ENCODE peak calls at places on chromosomes 11 and 22, in seven cellular contexts. W, G, H, R, D, Z and O are unnamed samples.

GRCh38 chr11:81444306-81444705 is 1289.4 kb downstream of the FAM181B start:
- DNase-seq in Z (peak), R (no peak), W (no peak), G (no peak), H (no peak), D (no peak), O (no peak)

GRCh38 chr11:71332046-71332445 is 79.7 kb upstream of the SHANK2 start:
- DNase-seq in R (no peak), Z (no peak), W (no peak), G (no peak), D (no peak), H (no peak), O (no peak)

GRCh38 chr11:18416459-18416858 is 4.3 kb downstream of the LDHC start:
- DNase-seq in D (no peak), H (no peak), W (no peak), G (no peak), R (no peak), Z (no peak), O (no peak)

GRCh38 chr22:19448739-19449421 is 1.4 kb upstream of the C22orf39 start:
- DNase-seq in H (no peak), G (no peak), D (no peak), W (no peak), Z (peak), R (no peak), O (no peak)

GRCh38 chr11:80593981-80594380 is 1153.2 kb upstream of the TENM4 start:
- DNase-seq in G (no peak), R (peak), W (no peak), H (no peak), D (no peak), Z (no peak), O (peak)

GRCh38 chr11:36365937-36366336 is 69.8 kb downstream of the PRR5L start:
- DNase-seq in Z (no peak), R (no peak), W (no peak), D (no peak), G (no peak), H (no peak), O (no peak)

GRCh38 chr22:41397143-41397811 is 15.5 kb downstream of the TEF start:
- DNase-seq in R (no peak), H (no peak), W (no peak), G (no peak), Z (no peak), D (no peak), O (no peak)

GRCh38 chr11:97414801-97415200 is 1025.0 kb downstream of the JRKL start:
- DNase-seq in D (no peak), G (no peak), H (no peak), Z (no peak), R (no peak), W (no peak), O (peak)

GRCh38 chr11:20355221-20356219 is 8.0 kb upstream of the HTATIP2 start:
- DNase-seq in D (no peak), G (no peak), R (peak), Z (peak), W (no peak), H (no peak), O (no peak)

GRCh38 chr11:115119136-115119535 is 385.1 kb downstream of the CADM1 start:
- DNase-seq in G (no peak), W (no peak), H (no peak), D (no peak), R (no peak), Z (no peak), O (no peak)

GRCh38 chr11:60922906-60923305 is 1.4 kb upstream of the TMEM132A start:
- DNase-seq in G (no peak), D (no peak), W (no peak), R (no peak), Z (no peak), H (no peak), O (no peak)

GRCh38 chr11:66126808-66127555 is 56.9 kb downstream of the PACS1 start:
- DNase-seq in Z (peak), H (peak), W (peak), R (peak), G (peak), D (peak), O (no peak)

GRCh38 chr11:69220581-69221051 is 64.9 kb downstream of the SMIM38 start:
- DNase-seq in D (no peak), Z (no peak), H (no peak), G (no peak), W (no peak), R (peak), O (no peak)

GRCh38 chr11:61714316-61714715 is 34.1 kb downstream of the DAGLA start:
- DNase-seq in Z (no peak), D (no peak), H (no peak), W (no peak), G (no peak), R (no peak), O (no peak)

GRCh38 chr11:111969344-111969743 is 32.2 kb downstream of the DIXDC1 start:
- DNase-seq in G (no peak), W (no peak), H (no peak), D (no peak), R (no peak), Z (no peak), O (no peak)

GRCh38 chr22:36913431-36914382 is at the start of gene CSF2RB:
- DNase-seq in R (no peak), H (no peak), W (no peak), G (no peak), Z (peak), D (peak), O (no peak)

GRCh38 chr22:27349456-27349855 is 452.1 kb downstream of the MN1 start:
- DNase-seq in R (no peak), G (no peak), H (no peak), W (no peak), Z (no peak), D (no peak), O (no peak)

GRCh38 chr11:9139628-9140357 is 48.4 kb upstream of the SCUBE2 start:
- DNase-seq in W (no peak), D (no peak), H (no peak), R (no peak), Z (no peak), G (no peak), O (no peak)

GRCh38 chr11:70503201-70503877 is 105.0 kb downstream of the CTTN start:
- DNase-seq in D (no peak), W (no peak), G (no peak), H (no peak), R (no peak), Z (no peak), O (no peak)

GRCh38 chr11:26860411-26860810 is 133.5 kb upstream of the FIBIN start:
- DNase-seq in H (no peak), Z (no peak), G (no peak), W (no peak), R (peak), D (no peak), O (no peak)

GRCh38 chr22:41702763-41703162 is 3.5 kb downstream of the MEI1 start:
- DNase-seq in G (no peak), D (no peak), Z (no peak), W (no peak), R (no peak), H (no peak), O (no peak)

GRCh38 chr11:72307439-72307838 is 63.5 kb upstream of the PHOX2A start:
- DNase-seq in H (no peak), G (no peak), R (no peak), W (no peak), D (no peak), Z (no peak), O (no peak)

GRCh38 chr11:12508151-12508740 is 130.9 kb downstream of the PARVA start:
- DNase-seq in H (no peak), Z (no peak), R (peak), D (peak), G (peak), W (no peak), O (peak)

GRCh38 chr22:32528316-32528715 is 53.7 kb downstream of the FBXO7 start:
- DNase-seq in R (no peak), G (no peak), W (no peak), D (no peak), Z (no peak), H (no peak), O (no peak)

GRCh38 chr11:128424271-128424709 is 163.1 kb downstream of the ETS1 start:
- DNase-seq in H (no peak), D (peak), Z (no peak), R (no peak), G (no peak), W (no peak), O (no peak)

GRCh38 chr11:20042025-20042639 is 118.1 kb downstream of the DBX1 start:
- DNase-seq in W (no peak), R (no peak), H (no peak), G (no peak), D (no peak), Z (no peak), O (no peak)

GRCh38 chr11:64566042-64566914 is 24.7 kb upstream of the SLC22A12 start:
- DNase-seq in R (peak), H (peak), Z (peak), D (no peak), W (no peak), G (peak), O (peak)

GRCh38 chr11:68038718-68039525 is at the start of gene TCIRG1:
- DNase-seq in R (peak), G (no peak), H (no peak), D (peak), Z (peak), W (peak), O (no peak)

GRCh38 chr11:35292290-35292689 is 127.1 kb downstream of the SLC1A2 start:
- DNase-seq in R (no peak), Z (no peak), W (no peak), G (no peak), D (no peak), H (no peak), O (no peak)

GRCh38 chr11:76891285-76891684 is 30.6 kb downstream of the ACER3 start:
- DNase-seq in H (no peak), Z (no peak), W (no peak), G (no peak), D (no peak), R (no peak), O (no peak)

GRCh38 chr11:75330279-75330678 is 21.2 kb downstream of the ARRB1 start:
- DNase-seq in G (no peak), Z (no peak), D (no peak), H (no peak), W (no peak), R (no peak), O (no peak)

GRCh38 chr11:47271961-47272661 is 2.2 kb downstream of the MADD start:
- DNase-seq in G (no peak), R (no peak), H (peak), Z (peak), W (no peak), D (peak), O (no peak)

GRCh38 chr11:35288817-35289541 is 130.4 kb downstream of the SLC1A2 start:
- DNase-seq in G (peak), Z (no peak), R (peak), D (no peak), W (no peak), H (no peak), O (peak)

GRCh38 chr11:128095459-128096096 is 491.8 kb downstream of the ETS1 start:
- DNase-seq in D (no peak), W (no peak), R (peak), H (no peak), G (peak), Z (peak), O (peak)